ENCODE peak calls at places on chromosomes 4 and X, in six cellular contexts. B is activated T-helper 1 cell treated with Interleukin-2 at 50 U/mL for 16 hours, Q is NCI-H1930, C is B cell, X is NCI-H1092 treated with DMSO at 0.1 percent for 48 hours, D is GM23248. J is an unnamed sample.
A peak's percentile ranks its signal among the peaks of the same experiment; 100 is the strongest.

GRCh38 chrX:110436497-110436896 is 77.8 kb downstream of the RTL9 start:
- DNase-seq in B (no peak), Q (no peak), C (no peak), X (no peak), D (no peak), J (no peak)

GRCh38 chr4:138487217-138487616 is 245.1 kb upstream of the SLC7A11 start:
- DNase-seq in B (no peak), Q (no peak), C (no peak), X (no peak), D (no peak), J (no peak)

GRCh38 chr4:138898282-138898681 is 117.3 kb upstream of the NOCT start:
- DNase-seq in B (no peak), Q (no peak), C (no peak), X (no peak), D (peak; percentile 75), J (no peak)

GRCh38 chrX:154444001-154444754 is at the start of gene FAM50A:
- DNase-seq in B (peak; percentile 56), Q (peak; percentile 68), C (peak; percentile 88), X (peak; percentile 68), D (peak; percentile 87), J (peak; percentile 61)

GRCh38 chr4:858831-859451 is 33.0 kb upstream of the CPLX1 start:
- DNase-seq in B (no peak), Q (no peak), C (no peak), X (no peak), D (no peak), J (no peak)

GRCh38 chrX:15464704-15465103 is 28.4 kb downstream of the PIR start:
- DNase-seq in B (no peak), Q (no peak), C (no peak), X (no peak), D (peak; percentile 9), J (no peak)

GRCh38 chrX:19990225-19990518 is 689 bp downstream of the BCLAF3 start:
- DNase-seq in B (peak; percentile 5), Q (no peak), C (no peak), X (no peak), D (peak; percentile 35), J (no peak)

GRCh38 chr4:70895405-70895804 is 6.8 kb upstream of the MOB1B start:
- DNase-seq in B (no peak), Q (no peak), C (no peak), X (no peak), D (peak; percentile 43), J (no peak)

GRCh38 chr4:145061325-145061920 is 36.6 kb downstream of the ANAPC10 start:
- DNase-seq in B (no peak), Q (peak; percentile 6), C (peak; percentile 50), X (peak; percentile 60), D (peak; percentile 60), J (no peak)

GRCh38 chr4:15153662-15154061 is 151.4 kb downstream of the CPEB2 start:
- DNase-seq in B (no peak), Q (no peak), C (no peak), X (no peak), D (no peak), J (no peak)

GRCh38 chr4:7960790-7961655 is 21.4 kb upstream of the AFAP1 start:
- DNase-seq in B (no peak), Q (no peak), C (no peak), X (no peak), D (peak; percentile 98), J (no peak)